ENCODE peak calls at places on chromosomes 11 and 22, in seven cellular contexts. One of them, this sample, is unnamed.

GRCh38 chr11:100576044-100577021 is 110.8 kb upstream of the ARHGAP42 start:
- DNase-seq in ascending aorta: no peak
- DNase-seq in WTC11: no peak
- DNase-seq in GM06990: peak
- DNase-seq in bronchial epithelial cell: peak
- DNase-seq in BJ: no peak
- DNase-seq in EL: peak
- DNase-seq in this sample: peak

GRCh38 chr22:39463931-39464390 is 7.1 kb downstream of the MGAT3 start:
- DNase-seq in ascending aorta: no peak
- DNase-seq in WTC11: no peak
- DNase-seq in GM06990: no peak
- DNase-seq in bronchial epithelial cell: peak
- DNase-seq in BJ: no peak
- DNase-seq in EL: peak
- DNase-seq in this sample: peak

GRCh38 chr11:23284626-23285025 is 424.4 kb upstream of the CCDC179 start:
- DNase-seq in ascending aorta: no peak
- DNase-seq in WTC11: no peak
- DNase-seq in GM06990: no peak
- DNase-seq in bronchial epithelial cell: peak
- DNase-seq in BJ: peak
- DNase-seq in EL: peak
- DNase-seq in this sample: peak

GRCh38 chr11:131079036-131079435 is 162.8 kb upstream of the SNX19 start:
- DNase-seq in ascending aorta: no peak
- DNase-seq in WTC11: no peak
- DNase-seq in GM06990: no peak
- DNase-seq in bronchial epithelial cell: peak
- DNase-seq in BJ: no peak
- DNase-seq in EL: peak
- DNase-seq in this sample: peak

GRCh38 chr11:34149274-34149673 is 43.8 kb downstream of the NAT10 start:
- DNase-seq in ascending aorta: no peak
- DNase-seq in WTC11: no peak
- DNase-seq in GM06990: no peak
- DNase-seq in bronchial epithelial cell: no peak
- DNase-seq in BJ: no peak
- DNase-seq in EL: no peak
- DNase-seq in this sample: no peak

GRCh38 chr11:114162719-114163123 is 103.2 kb downstream of the ZBTB16 start:
- DNase-seq in ascending aorta: peak
- DNase-seq in WTC11: no peak
- DNase-seq in GM06990: no peak
- DNase-seq in bronchial epithelial cell: peak
- DNase-seq in BJ: peak
- DNase-seq in EL: peak
- DNase-seq in this sample: peak

GRCh38 chr11:27807594-27807993 is 107.3 kb upstream of the BDNF start:
- DNase-seq in ascending aorta: no peak
- DNase-seq in WTC11: no peak
- DNase-seq in GM06990: no peak
- DNase-seq in bronchial epithelial cell: no peak
- DNase-seq in BJ: peak
- DNase-seq in EL: peak
- DNase-seq in this sample: peak

GRCh38 chr11:48107188-48107704 is 109.4 kb upstream of the OR4B1 start:
- DNase-seq in ascending aorta: no peak
- DNase-seq in WTC11: no peak
- DNase-seq in GM06990: peak
- DNase-seq in bronchial epithelial cell: peak
- DNase-seq in BJ: no peak
- DNase-seq in EL: peak
- DNase-seq in this sample: peak

GRCh38 chr22:49255741-49256318 is 571.8 kb downstream of the BRD1 start:
- DNase-seq in ascending aorta: no peak
- DNase-seq in WTC11: no peak
- DNase-seq in GM06990: no peak
- DNase-seq in bronchial epithelial cell: no peak
- DNase-seq in BJ: no peak
- DNase-seq in EL: no peak
- DNase-seq in this sample: no peak

GRCh38 chr22:41885576-41885975 is 29.3 kb downstream of the SHISA8 start:
- DNase-seq in ascending aorta: no peak
- DNase-seq in WTC11: no peak
- DNase-seq in GM06990: no peak
- DNase-seq in bronchial epithelial cell: no peak
- DNase-seq in BJ: no peak
- DNase-seq in EL: no peak
- DNase-seq in this sample: no peak

GRCh38 chr11:76601272-76601671 is 69.3 kb downstream of the LRRC32 start:
- DNase-seq in ascending aorta: no peak
- DNase-seq in WTC11: no peak
- DNase-seq in GM06990: no peak
- DNase-seq in bronchial epithelial cell: no peak
- DNase-seq in BJ: no peak
- DNase-seq in EL: no peak
- DNase-seq in this sample: no peak

GRCh38 chr22:35399114-35399677 is 744 bp upstream of the MCM5 start:
- DNase-seq in ascending aorta: no peak
- DNase-seq in WTC11: no peak
- DNase-seq in GM06990: peak
- DNase-seq in bronchial epithelial cell: no peak
- DNase-seq in BJ: no peak
- DNase-seq in EL: no peak
- DNase-seq in this sample: no peak

GRCh38 chr11:92136792-92137191 is 87.8 kb upstream of the FAT3 start:
- DNase-seq in ascending aorta: no peak
- DNase-seq in WTC11: peak
- DNase-seq in GM06990: no peak
- DNase-seq in bronchial epithelial cell: peak
- DNase-seq in BJ: no peak
- DNase-seq in EL: no peak
- DNase-seq in this sample: no peak

GRCh38 chr11:11821899-11822298 is 19.9 kb upstream of the USP47 start:
- DNase-seq in ascending aorta: no peak
- DNase-seq in WTC11: no peak
- DNase-seq in GM06990: no peak
- DNase-seq in bronchial epithelial cell: no peak
- DNase-seq in BJ: no peak
- DNase-seq in EL: peak
- DNase-seq in this sample: peak

GRCh38 chr11:119496453-119496852 is 73.5 kb upstream of the THY1 start:
- DNase-seq in ascending aorta: no peak
- DNase-seq in WTC11: no peak
- DNase-seq in GM06990: no peak
- DNase-seq in bronchial epithelial cell: no peak
- DNase-seq in BJ: no peak
- DNase-seq in EL: peak
- DNase-seq in this sample: peak

GRCh38 chr11:28616160-28616559 is 508.0 kb downstream of the METTL15 start:
- DNase-seq in ascending aorta: no peak
- DNase-seq in WTC11: no peak
- DNase-seq in GM06990: no peak
- DNase-seq in bronchial epithelial cell: no peak
- DNase-seq in BJ: no peak
- DNase-seq in EL: no peak
- DNase-seq in this sample: no peak

GRCh38 chr11:61173456-61173855 is 12.2 kb upstream of the VPS37C start:
- DNase-seq in ascending aorta: no peak
- DNase-seq in WTC11: no peak
- DNase-seq in GM06990: no peak
- DNase-seq in bronchial epithelial cell: peak
- DNase-seq in BJ: no peak
- DNase-seq in EL: peak
- DNase-seq in this sample: peak

GRCh38 chr11:90775573-90776165 is 552.8 kb upstream of the CHORDC1 start:
- DNase-seq in ascending aorta: no peak
- DNase-seq in WTC11: no peak
- DNase-seq in GM06990: no peak
- DNase-seq in bronchial epithelial cell: no peak
- DNase-seq in BJ: no peak
- DNase-seq in EL: no peak
- DNase-seq in this sample: no peak

GRCh38 chr11:117840881-117841581 is 16.5 kb upstream of the FXYD2 start:
- DNase-seq in ascending aorta: no peak
- DNase-seq in WTC11: no peak
- DNase-seq in GM06990: no peak
- DNase-seq in bronchial epithelial cell: no peak
- DNase-seq in BJ: no peak
- DNase-seq in EL: no peak
- DNase-seq in this sample: no peak

GRCh38 chr11:45554230-45554967 is 111.0 kb downstream of the CHST1 start:
- DNase-seq in ascending aorta: no peak
- DNase-seq in WTC11: no peak
- DNase-seq in GM06990: no peak
- DNase-seq in bronchial epithelial cell: no peak
- DNase-seq in BJ: no peak
- DNase-seq in EL: no peak
- DNase-seq in this sample: no peak

GRCh38 chr22:42227435-42227834 is 43.0 kb downstream of the TCF20 start:
- DNase-seq in ascending aorta: no peak
- DNase-seq in WTC11: no peak
- DNase-seq in GM06990: no peak
- DNase-seq in bronchial epithelial cell: no peak
- DNase-seq in BJ: no peak
- DNase-seq in EL: no peak
- DNase-seq in this sample: no peak

GRCh38 chr22:24440270-24440717 is 12.9 kb downstream of the ADORA2A start:
- DNase-seq in ascending aorta: no peak
- DNase-seq in WTC11: no peak
- DNase-seq in GM06990: no peak
- DNase-seq in bronchial epithelial cell: no peak
- DNase-seq in BJ: no peak
- DNase-seq in EL: no peak
- DNase-seq in this sample: no peak

GRCh38 chr11:8963569-8964323 is 496 bp downstream of the TMEM9B start:
- DNase-seq in ascending aorta: peak
- DNase-seq in WTC11: peak
- DNase-seq in GM06990: no peak
- DNase-seq in bronchial epithelial cell: peak
- DNase-seq in BJ: no peak
- DNase-seq in EL: peak
- DNase-seq in this sample: peak

GRCh38 chr11:59822989-59823566 is 12.5 kb upstream of the MRPL16 start:
- DNase-seq in ascending aorta: no peak
- DNase-seq in WTC11: peak
- DNase-seq in GM06990: no peak
- DNase-seq in bronchial epithelial cell: peak
- DNase-seq in BJ: no peak
- DNase-seq in EL: peak
- DNase-seq in this sample: peak

GRCh38 chr11:128338806-128339205 is 248.6 kb downstream of the ETS1 start:
- DNase-seq in ascending aorta: no peak
- DNase-seq in WTC11: no peak
- DNase-seq in GM06990: no peak
- DNase-seq in bronchial epithelial cell: no peak
- DNase-seq in BJ: no peak
- DNase-seq in EL: no peak
- DNase-seq in this sample: peak

GRCh38 chr22:42249831-42250230 is 20.6 kb downstream of the TCF20 start:
- DNase-seq in ascending aorta: no peak
- DNase-seq in WTC11: no peak
- DNase-seq in GM06990: no peak
- DNase-seq in bronchial epithelial cell: no peak
- DNase-seq in BJ: no peak
- DNase-seq in EL: no peak
- DNase-seq in this sample: no peak

GRCh38 chr11:112605093-112605666 is 344.5 kb upstream of the PLET1 start:
- DNase-seq in ascending aorta: no peak
- DNase-seq in WTC11: no peak
- DNase-seq in GM06990: no peak
- DNase-seq in bronchial epithelial cell: no peak
- DNase-seq in BJ: no peak
- DNase-seq in EL: no peak
- DNase-seq in this sample: peak

GRCh38 chr11:108233277-108233945 is 10.5 kb downstream of the ATM start:
- DNase-seq in ascending aorta: no peak
- DNase-seq in WTC11: no peak
- DNase-seq in GM06990: no peak
- DNase-seq in bronchial epithelial cell: no peak
- DNase-seq in BJ: no peak
- DNase-seq in EL: no peak
- DNase-seq in this sample: no peak

GRCh38 chr11:17875908-17876307 is 136.9 kb downstream of the SERGEF start:
- DNase-seq in ascending aorta: no peak
- DNase-seq in WTC11: no peak
- DNase-seq in GM06990: no peak
- DNase-seq in bronchial epithelial cell: no peak
- DNase-seq in BJ: no peak
- DNase-seq in EL: no peak
- DNase-seq in this sample: no peak

GRCh38 chr11:69493931-69494821 is 12.7 kb downstream of the LINC01488 start:
- DNase-seq in ascending aorta: no peak
- DNase-seq in WTC11: no peak
- DNase-seq in GM06990: no peak
- DNase-seq in bronchial epithelial cell: no peak
- DNase-seq in BJ: no peak
- DNase-seq in EL: no peak
- DNase-seq in this sample: no peak

GRCh38 chr11:117005758-117006157 is 92.5 kb downstream of the SIK3 start:
- DNase-seq in ascending aorta: no peak
- DNase-seq in WTC11: no peak
- DNase-seq in GM06990: no peak
- DNase-seq in bronchial epithelial cell: no peak
- DNase-seq in BJ: no peak
- DNase-seq in EL: no peak
- DNase-seq in this sample: no peak